ENCODE peak calls at places on chromosomes 6 and 20, in four cellular contexts. C is left ventricle myocardium inferior, B is kidney, R is AG10803. Y is an unnamed sample.

GRCh38 chr6:21402368-21402767 is 191.2 kb upstream of the SOX4 start:
- DNase-seq in B (no peak), R (peak; percentile 70), C (no peak), Y (no peak)

GRCh38 chr6:41578714-41579610 is 32.8 kb downstream of the FOXP4 start:
- DNase-seq in B (no peak), C (no peak), R (peak; percentile 44), Y (no peak)

GRCh38 chr6:7137335-7138106 is 29.8 kb downstream of the RREB1 start:
- DNase-seq in R (peak; percentile 70), B (no peak), C (peak; percentile 59), Y (no peak)

GRCh38 chr6:150634641-150635292 is 35.1 kb downstream of the PLEKHG1 start:
- DNase-seq in B (no peak), C (no peak), R (peak; percentile 59), Y (no peak)

GRCh38 chr20:37968726-37969401 is 64.4 kb downstream of the TTI1 start:
- DNase-seq in R (peak; percentile 5), C (no peak), B (no peak), Y (no peak)

GRCh38 chr6:48426636-48427035 is 315.6 kb upstream of the PTCHD4 start:
- DNase-seq in B (no peak), C (no peak), R (peak; percentile 43), Y (no peak)

GRCh38 chr6:87706187-87706966 is 4.3 kb upstream of the AKIRIN2 start:
- DNase-seq in C (no peak), B (no peak), R (peak; percentile 87), Y (no peak)

GRCh38 chr6:69948479-69949114 is 82.2 kb downstream of the COL19A1 start:
- DNase-seq in B (no peak), R (no peak), C (no peak), Y (no peak)

GRCh38 chr6:1625926-1626413 is 16.3 kb downstream of the FOXC1 start:
- DNase-seq in C (no peak), R (no peak), B (peak; percentile 30), Y (no peak)

GRCh38 chr20:38113401-38114325 is 51.4 kb downstream of the TGM2 start:
- DNase-seq in B (no peak), R (no peak), C (no peak), Y (no peak)

GRCh38 chr20:21177767-21178166 is 51.9 kb downstream of the KIZ start:
- DNase-seq in R (no peak), C (no peak), B (no peak), Y (no peak)

GRCh38 chr6:170266061-170266825 is 24.6 kb downstream of the DLL1 start:
- DNase-seq in B (peak; percentile 59), R (no peak), C (no peak), Y (no peak)

GRCh38 chr6:132648356-132648755 is 10.6 kb downstream of the TAAR1 start:
- DNase-seq in R (peak; percentile 8), C (no peak), B (no peak), Y (no peak)

GRCh38 chr6:75689576-75689975 is 59.5 kb upstream of the MYO6 start:
- DNase-seq in C (no peak), R (no peak), B (no peak), Y (no peak)

GRCh38 chr20:61693055-61693600 is 372.6 kb downstream of the TAF4 start:
- DNase-seq in B (peak; percentile 37), R (no peak), C (no peak), Y (no peak)

GRCh38 chr20:38221041-38221589 is 39.4 kb downstream of the KIAA1755 start:
- DNase-seq in B (peak; percentile 86), C (peak; percentile 67), R (peak; percentile 27), Y (no peak)

GRCh38 chr20:33947709-33948295 is 45.9 kb upstream of the RALY start:
- DNase-seq in B (no peak), R (peak; percentile 8), C (no peak), Y (peak; percentile 56)

GRCh38 chr6:118215269-118215668 is 308.2 kb downstream of the SLC35F1 start:
- DNase-seq in B (no peak), R (no peak), C (no peak), Y (no peak)

GRCh38 chr20:39850821-39851330 is 838.2 kb downstream of the MAFB start:
- DNase-seq in R (peak; percentile 26), B (no peak), C (no peak), Y (no peak)

GRCh38 chr6:145015739-145016558 is 719.4 kb downstream of the EPM2A start:
- DNase-seq in B (no peak), R (peak; percentile 89), C (no peak), Y (no peak)

GRCh38 chr6:93183513-93183912 is 235.8 kb downstream of the EPHA7 start:
- DNase-seq in R (no peak), C (no peak), B (no peak), Y (no peak)

GRCh38 chr6:40112350-40112749 is 178.1 kb upstream of the MOCS1 start:
- DNase-seq in R (no peak), B (no peak), C (no peak), Y (no peak)

GRCh38 chr6:130981409-130981808 is 81.6 kb downstream of the EPB41L2 start:
- DNase-seq in R (peak; percentile 73), C (no peak), B (no peak), Y (no peak)

GRCh38 chr6:97563529-97563928 is 280.5 kb upstream of the MMS22L start:
- DNase-seq in R (no peak), C (no peak), B (peak; percentile 43), Y (no peak)

GRCh38 chr6:20096506-20096905 is 115.8 kb downstream of the MBOAT1 start:
- DNase-seq in C (no peak), B (no peak), R (no peak), Y (no peak)

GRCh38 chr20:49448917-49449316 is 33.6 kb downstream of the KCNB1 start:
- DNase-seq in C (no peak), B (no peak), R (no peak), Y (no peak)

GRCh38 chr6:18501313-18502013 is 114.3 kb downstream of the RNF144B start:
- DNase-seq in B (peak; percentile 89), R (peak; percentile 86), C (peak; percentile 41), Y (no peak)

GRCh38 chr6:37800904-37801669 is 18.4 kb upstream of the ZFAND3 start:
- DNase-seq in B (no peak), R (no peak), C (no peak), Y (no peak)

GRCh38 chr20:23311932-23312331 is 38.7 kb upstream of the NXT1 start:
- DNase-seq in R (no peak), B (no peak), C (no peak), Y (no peak)

GRCh38 chr20:17584684-17585083 is 14.8 kb downstream of the DSTN start:
- DNase-seq in B (no peak), C (no peak), R (no peak), Y (no peak)

GRCh38 chr6:1590580-1590979 is 19.1 kb upstream of the FOXC1 start:
- DNase-seq in B (no peak), R (no peak), C (no peak), Y (no peak)

GRCh38 chr6:69867075-69867911 is 937 bp downstream of the COL19A1 start:
- DNase-seq in C (peak; percentile 61), B (peak; percentile 85), R (peak; percentile 4), Y (no peak)

GRCh38 chr6:170146640-170147039 is 144.2 kb downstream of the DLL1 start:
- DNase-seq in B (peak; percentile 52), R (no peak), C (no peak), Y (no peak)

GRCh38 chr6:157033428-157034140 is 256.4 kb downstream of the ARID1B start:
- DNase-seq in C (no peak), R (no peak), B (no peak), Y (no peak)
- H3K4me3 ChIP-seq in C (peak overlapping the region; percentile 60), R (peak overlapping the region; percentile 64), B (peak overlapping the region; percentile 68), Y (no peak overlapping the region)

DNA sequence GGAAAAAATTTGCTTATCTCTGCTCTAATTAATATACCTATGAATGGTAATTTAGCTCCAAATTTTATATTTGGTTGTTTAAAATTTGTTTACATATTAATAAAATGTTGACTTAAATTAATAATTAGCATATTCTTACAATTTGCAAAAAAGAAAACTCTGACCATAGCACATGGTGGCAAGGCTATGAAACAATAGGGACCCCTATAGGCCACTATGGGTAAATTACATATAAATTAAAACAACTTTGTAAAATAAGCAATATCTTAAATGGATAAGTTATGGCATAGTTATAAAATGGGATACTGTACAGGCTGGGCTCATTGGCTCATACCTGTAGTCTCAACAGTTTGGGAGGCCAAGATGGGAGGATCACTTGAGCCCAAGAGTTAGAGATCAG is 76.0 kb downstream of the MKKS start:
- DNase-seq in B (no peak), C (no peak), R (no peak), Y (no peak)
- TF ChIP-seq CTCF in B (no peak), C (peak; percentile 38), R (peak; percentile 53), Y (peak; percentile 2)

DNA sequence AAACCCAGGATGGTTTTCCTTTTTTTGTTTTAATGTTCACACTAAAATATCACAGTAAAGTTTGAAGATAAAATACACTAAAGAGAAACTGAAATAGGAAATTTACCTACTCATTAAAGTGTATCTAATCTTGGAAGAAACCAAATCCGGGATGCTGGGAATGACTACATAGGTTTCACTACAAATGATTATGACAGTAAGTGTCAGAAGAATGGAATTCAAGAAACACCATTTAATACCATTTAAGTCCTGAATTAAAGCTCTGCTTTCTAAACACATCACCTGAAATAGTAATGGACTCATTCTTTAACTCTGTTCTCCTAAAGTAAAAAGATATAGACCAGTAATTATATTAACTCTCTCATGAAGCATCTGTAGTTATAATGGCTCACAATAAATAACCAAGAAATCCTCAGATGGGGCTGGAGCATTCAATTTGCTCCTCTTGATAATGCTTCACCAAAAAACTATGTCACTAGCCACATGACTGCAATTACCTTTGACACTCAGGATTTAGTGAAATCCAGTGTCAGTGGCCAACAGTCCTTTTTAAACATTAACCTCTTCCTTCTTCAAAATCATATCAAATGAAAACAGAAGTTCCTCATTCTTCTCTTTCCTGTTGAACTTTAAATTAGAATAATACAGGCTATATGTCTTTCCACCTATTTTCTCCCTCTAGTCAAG is 41.4 kb downstream of the MAP7 start:
- DNase-seq in C (no peak), R (no peak), B (no peak), Y (no peak)
- H3K4me3 ChIP-seq in C (no peak overlapping the region), R (no peak overlapping the region), B (no peak overlapping the region), Y (no peak overlapping the region)

GRCh38 chr6:158999154-158999668 is 791 bp downstream of the RSPH3 start:
- DNase-seq in B (no peak), R (no peak), C (no peak), Y (no peak)

GRCh38 chr6:159004592-159004991 is 4.6 kb upstream of the RSPH3 start:
- DNase-seq in R (no peak), C (no peak), B (no peak), Y (no peak)

GRCh38 chr6:159002432-159003160 is 2.6 kb upstream of the RSPH3 start:
- DNase-seq in B (no peak), R (peak; percentile 42), C (no peak), Y (no peak)

GRCh38 chr6:158996863-158997262 is 3.1 kb downstream of the RSPH3 start:
- DNase-seq in C (no peak), R (no peak), B (no peak), Y (no peak)

DNA sequence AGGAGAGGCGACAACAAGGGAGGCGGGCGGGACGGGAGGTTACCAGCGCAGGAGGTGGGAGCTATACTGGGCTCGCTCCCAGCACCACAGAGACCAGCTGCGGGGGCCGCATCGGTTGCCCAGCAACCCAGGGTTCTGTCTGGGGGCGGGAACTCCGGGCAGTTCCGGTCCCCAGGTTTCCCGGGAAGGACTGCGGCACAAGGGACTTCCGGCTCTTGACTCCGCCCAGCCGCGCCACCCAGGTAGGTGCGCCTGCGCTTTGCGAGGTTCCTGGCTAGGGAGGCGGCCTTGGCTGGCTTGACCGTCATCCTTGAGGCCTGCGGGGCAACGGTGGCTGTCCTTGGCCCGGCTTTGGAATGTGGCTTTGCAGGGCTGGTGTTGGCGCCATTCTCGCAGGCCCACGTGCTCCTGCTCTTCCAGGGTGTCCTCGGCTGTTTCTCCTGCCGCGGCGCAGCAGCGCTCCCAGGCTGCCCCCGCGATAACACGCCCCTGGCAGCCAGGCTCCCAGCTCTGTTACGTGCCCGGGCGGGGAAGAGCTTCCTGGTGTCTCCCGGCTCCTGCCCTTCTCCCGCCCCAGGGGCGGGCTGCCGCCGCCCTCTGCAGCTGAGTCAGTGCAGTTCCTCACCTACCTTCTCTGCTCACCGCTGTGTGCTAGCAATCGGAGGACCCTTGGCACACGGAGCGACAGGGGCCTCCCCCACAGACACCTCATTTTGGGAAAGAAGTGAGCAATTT is at the start of gene RSPH3:
- DNase-seq in R (peak; percentile 88), C (peak; percentile 93), B (peak; percentile 98), Y (peak; percentile 67)
- TF ChIP-seq CTCF in R (peak; percentile 28), C (peak; percentile 33), B (peak; percentile 21), Y (peak; percentile 14)